ENCODE peak calls at places on chromosomes 2 and 18, in five cellular contexts. F is GM12865, O is hypothalamus, Q is A549, E is NAMALWA. V is an unnamed sample.

GRCh38 chr18:75638597-75639467 is 211.3 kb upstream of the SMIM21 start:
- DNase-seq in F (no peak), O (peak), Q (no peak), E (no peak), V (no peak)

GRCh38 chr2:226256237-226256636 is 543.4 kb downstream of the IRS1 start:
- DNase-seq in F (no peak), O (no peak), Q (peak), E (no peak), V (no peak)

GRCh38 chr2:148533685-148534084 is 110.9 kb upstream of the EPC2 start:
- DNase-seq in F (no peak), O (no peak), Q (no peak), E (no peak), V (no peak)

GRCh38 chr2:241987726-241988125 is 118.2 kb downstream of the RTP5 start:
- DNase-seq in F (no peak), O (no peak), Q (no peak), E (no peak), V (no peak)

GRCh38 chr2:196431957-196432356 is 207.6 kb upstream of the CCDC150 start:
- DNase-seq in F (no peak), O (peak), Q (peak), E (peak), V (peak)

GRCh38 chr2:231673348-231673770 is 35.0 kb upstream of the PTMA start:
- DNase-seq in F (peak), O (no peak), Q (peak), E (peak), V (no peak)

GRCh38 chr2:188364033-188364432 is 72.4 kb downstream of the GULP1 start:
- DNase-seq in F (no peak), O (no peak), Q (no peak), E (no peak), V (no peak)

GRCh38 chr2:197909377-197909776 is 105.0 kb downstream of the PLCL1 start:
- DNase-seq in F (peak), O (no peak), Q (no peak), E (no peak), V (no peak)

GRCh38 chr2:25920326-25920725 is 42.0 kb upstream of the ASXL2 start:
- DNase-seq in F (no peak), O (no peak), Q (no peak), E (no peak), V (no peak)

GRCh38 chr2:69216535-69217332 is 170.3 kb downstream of the GFPT1 start:
- DNase-seq in F (no peak), O (no peak), Q (no peak), E (no peak), V (no peak)

GRCh38 chr2:8840475-8841091 is 3.2 kb upstream of the KIDINS220 start:
- DNase-seq in F (no peak), O (no peak), Q (no peak), E (no peak), V (no peak)

GRCh38 chr2:59034791-59035190 is 793.7 kb upstream of the FANCL start:
- DNase-seq in F (no peak), O (no peak), Q (no peak), E (no peak), V (no peak)

GRCh38 chr2:112156152-112156986 is 18.2 kb downstream of the FBLN7 start:
- DNase-seq in F (no peak), O (no peak), Q (no peak), E (no peak), V (no peak)

GRCh38 chr2:61465045-61465444 is 5.8 kb downstream of the USP34 start:
- DNase-seq in F (no peak), O (no peak), Q (no peak), E (no peak), V (no peak)

GRCh38 chr2:50571278-50571677 is 460.7 kb downstream of the NRXN1 start:
- DNase-seq in F (no peak), O (no peak), Q (no peak), E (no peak), V (no peak)

GRCh38 chr18:34995746-34996145 is 45.5 kb upstream of the MAPRE2 start:
- DNase-seq in F (no peak), O (no peak), Q (no peak), E (no peak), V (no peak)

GRCh38 chr18:56330381-56331115 is 307.8 kb downstream of the TXNL1 start:
- DNase-seq in F (no peak), O (no peak), Q (no peak), E (no peak), V (no peak)

GRCh38 chr18:74331404-74331803 is 15.8 kb downstream of the C18orf63 start:
- DNase-seq in F (peak), O (no peak), Q (peak), E (peak), V (peak)

GRCh38 chr18:75133721-75134645 is 75.0 kb downstream of the PTGR3 start:
- DNase-seq in F (no peak), O (no peak), Q (no peak), E (no peak), V (no peak)

GRCh38 chr2:41870948-41871522 is 176.8 kb upstream of the PKDCC start:
- DNase-seq in F (no peak), O (no peak), Q (no peak), E (no peak), V (no peak)

GRCh38 chr2:171837736-171838135 is 56.3 kb downstream of the SLC25A12 start:
- DNase-seq in F (no peak), O (no peak), Q (no peak), E (no peak), V (no peak)

GRCh38 chr2:234919711-234920110 is 32.1 kb upstream of the SH3BP4 start:
- DNase-seq in F (no peak), O (no peak), Q (no peak), E (no peak), V (no peak)

GRCh38 chr18:48923746-48924580 is 26.8 kb downstream of the SMAD7 start:
- DNase-seq in F (peak), O (no peak), Q (no peak), E (no peak), V (no peak)

GRCh38 chr2:208867374-208867773 is 460.8 kb downstream of the PTH2R start:
- DNase-seq in F (no peak), O (no peak), Q (no peak), E (no peak), V (no peak)

GRCh38 chr2:98614024-98614739 is 5.8 kb downstream of the UNC50 start:
- DNase-seq in F (no peak), O (no peak), Q (no peak), E (no peak), V (no peak)

GRCh38 chr2:163348843-163349395 is 386.9 kb downstream of the FIGN start:
- DNase-seq in F (no peak), O (no peak), Q (peak), E (no peak), V (peak)

GRCh38 chr18:13800505-13801259 is 23.3 kb upstream of the MC5R start:
- DNase-seq in F (peak), O (peak), Q (peak), E (no peak), V (peak)

GRCh38 chr18:24057804-24058203 is 43.2 kb downstream of the TTC39C start:
- DNase-seq in F (no peak), O (no peak), Q (no peak), E (no peak), V (no peak)

GRCh38 chr2:129892360-129892759 is 87.1 kb upstream of the RAB6C start:
- DNase-seq in F (no peak), O (no peak), Q (no peak), E (no peak), V (no peak)

GRCh38 chr2:241857572-241858121 is 1.0 kb downstream of the PDCD1 start:
- DNase-seq in F (no peak), O (no peak), Q (no peak), E (no peak), V (no peak)

GRCh38 chr2:189770590-189771322 is 8.2 kb upstream of the OSGEPL1 start:
- DNase-seq in F (no peak), O (no peak), Q (no peak), E (no peak), V (no peak)

GRCh38 chr18:32771169-32771751 is 1.6 kb downstream of the KLHL14 start:
- DNase-seq in F (no peak), O (no peak), Q (no peak), E (peak), V (peak)

GRCh38 chr2:68734688-68735525 is at the start of gene ARHGAP25:
- DNase-seq in F (peak), O (no peak), Q (no peak), E (peak), V (no peak)

GRCh38 chr18:48342588-48342987 is 66.6 kb downstream of the ZBTB7C start:
- DNase-seq in F (no peak), O (no peak), Q (no peak), E (no peak), V (no peak)

GRCh38 chr2:200288670-200289429 is 17.6 kb upstream of the SPATS2L start:
- DNase-seq in F (no peak), O (no peak), Q (no peak), E (no peak), V (no peak)

GRCh38 chr2:190696792-190697398 is 48.0 kb downstream of the NAB1 start:
- DNase-seq in F (no peak), O (no peak), Q (no peak), E (no peak), V (no peak)

GRCh38 chr2:144237845-144238637 is 281.9 kb downstream of the ZEB2 start:
- DNase-seq in F (peak), O (no peak), Q (no peak), E (peak), V (no peak)